ENCODE peak calls at places on chromosomes 11 and 22, in four cellular contexts. N, U, M and D are unnamed samples.

GRCh38 chr11:3003396-3004231 is 11.5 kb upstream of the NAP1L4 start:
- DNase-seq in N (no peak), U (no peak), M (no peak), D (no peak)

GRCh38 chr11:13776134-13776815 is 107.8 kb downstream of the FAR1 start:
- DNase-seq in N (no peak), U (no peak), M (no peak), D (peak)

GRCh38 chr11:35038211-35038930 is 100.6 kb upstream of the CD44 start:
- DNase-seq in N (no peak), U (peak), M (no peak), D (no peak)

GRCh38 chr11:6414874-6415328 is 4.0 kb downstream of the APBB1 start:
- DNase-seq in N (no peak), U (no peak), M (no peak), D (no peak)

GRCh38 chr11:33257897-33258630 is 883 bp downstream of the HIPK3 start:
- DNase-seq in N (peak), U (peak), M (peak), D (peak)

GRCh38 chr22:20787746-20788626 is 14.1 kb downstream of the SERPIND1 start:
- DNase-seq in N (no peak), U (no peak), M (no peak), D (no peak)

GRCh38 chr11:117930668-117931330 is 1.6 kb upstream of the TMPRSS13 start:
- DNase-seq in N (no peak), U (no peak), M (no peak), D (no peak)

GRCh38 chr22:49767355-49768062 is 60.2 kb downstream of the BRD1 start:
- DNase-seq in N (peak), U (peak), M (peak), D (peak)

GRCh38 chr22:40714514-40714966 is 35.3 kb downstream of the MCHR1 start:
- DNase-seq in N (peak), U (no peak), M (peak), D (peak)

GRCh38 chr11:12792018-12792417 is 117.8 kb downstream of the TEAD1 start:
- DNase-seq in N (no peak), U (peak), M (no peak), D (no peak)

GRCh38 chr22:24178021-24178431 is 3.3 kb upstream of the SUSD2 start:
- DNase-seq in N (no peak), U (no peak), M (no peak), D (no peak)

GRCh38 chr11:2366271-2366670 is 10.8 kb upstream of the CD81 start:
- DNase-seq in N (no peak), U (no peak), M (no peak), D (no peak)

GRCh38 chr11:11215944-11216343 is 137.1 kb downstream of the CSNK2A3 start:
- DNase-seq in N (no peak), U (no peak), M (peak), D (no peak)

GRCh38 chr11:16936643-16937042 is 77.6 kb downstream of the PLEKHA7 start:
- DNase-seq in N (no peak), U (no peak), M (no peak), D (no peak)

GRCh38 chr11:108584973-108585372 is 8.6 kb downstream of the EXPH5 start:
- DNase-seq in N (no peak), U (no peak), M (no peak), D (no peak)

GRCh38 chr22:42208362-42208761 is 62.1 kb downstream of the TCF20 start:
- DNase-seq in N (no peak), U (no peak), M (no peak), D (no peak)

GRCh38 chr11:380095-380480 is 10.8 kb downstream of the B4GALNT4 start:
- DNase-seq in N (no peak), U (no peak), M (no peak), D (no peak)

GRCh38 chr11:119085523-119085878 is 820 bp downstream of the HMBS start:
- DNase-seq in N (no peak), U (peak), M (no peak), D (no peak)

GRCh38 chr22:40529817-40530216 is 106.7 kb downstream of the MRTFA start:
- DNase-seq in N (no peak), U (no peak), M (no peak), D (no peak)

GRCh38 chr11:66745356-66746235 is 16.6 kb upstream of the SPTBN2 start:
- DNase-seq in N (peak), U (peak), M (no peak), D (peak)

GRCh38 chr11:122128146-122128545 is 12.1 kb upstream of the BLID start:
- DNase-seq in N (no peak), U (no peak), M (no peak), D (no peak)

GRCh38 chr11:65330544-65330943 is 3.1 kb upstream of the DPF2 start:
- DNase-seq in N (no peak), U (no peak), M (no peak), D (no peak)

GRCh38 chr11:64746486-64746885 is 2.5 kb upstream of the RASGRP2 start:
- DNase-seq in N (no peak), U (no peak), M (no peak), D (no peak)

GRCh38 chr11:57140568-57140967 is 41.2 kb upstream of the LRRC55 start:
- DNase-seq in N (no peak), U (no peak), M (no peak), D (no peak)

GRCh38 chr11:68741536-68741935 is 9.8 kb downstream of the TESMIN start:
- DNase-seq in N (no peak), U (no peak), M (no peak), D (no peak)

GRCh38 chr11:39113606-39114005 is 2345.8 kb downstream of the LRRC4C start:
- DNase-seq in N (no peak), U (no peak), M (no peak), D (no peak)

GRCh38 chr11:130945945-130946344 is 29.7 kb upstream of the SNX19 start:
- DNase-seq in N (no peak), U (no peak), M (no peak), D (no peak)

GRCh38 chr11:2262301-2263011 is 7.9 kb downstream of the ASCL2 start:
- DNase-seq in N (no peak), U (no peak), M (no peak), D (no peak)

GRCh38 chr11:86395061-86395551 is 20.4 kb downstream of the CCDC81 start:
- DNase-seq in N (peak), U (peak), M (no peak), D (no peak)

GRCh38 chr11:116990061-116990473 is 108.2 kb downstream of the SIK3 start:
- DNase-seq in N (no peak), U (peak), M (peak), D (no peak)

GRCh38 chr22:37566903-37567798 is 6.9 kb downstream of the CDC42EP1 start:
- DNase-seq in N (peak), U (peak), M (peak), D (peak)

GRCh38 chr11:46808804-46809431 is 37.2 kb downstream of the CKAP5 start:
- DNase-seq in N (no peak), U (peak), M (peak), D (peak)

GRCh38 chr22:43521716-43522115 is 109.9 kb downstream of the MPPED1 start:
- DNase-seq in N (no peak), U (no peak), M (no peak), D (peak)
- TF ChIP-seq NR3C1 in N (no peak), U (no peak), M (no peak), D (no peak)

GRCh38 chr11:77778549-77778948 is 42.0 kb downstream of the RSF1 start:
- DNase-seq in N (no peak), U (no peak), M (no peak), D (no peak)

GRCh38 chr11:77776455-77776854 is 44.1 kb downstream of the RSF1 start:
- DNase-seq in N (no peak), U (no peak), M (peak), D (no peak)

GRCh38 chr11:77783023-77783422 is 37.5 kb downstream of the RSF1 start:
- DNase-seq in N (no peak), U (no peak), M (no peak), D (no peak)

GRCh38 chr11:77778118-77778517 is 42.4 kb downstream of the RSF1 start:
- DNase-seq in N (no peak), U (no peak), M (no peak), D (no peak)

GRCh38 chr11:77779935-77780334 is 40.6 kb downstream of the RSF1 start:
- DNase-seq in N (no peak), U (no peak), M (peak), D (peak)
- TF ChIP-seq NR3C1 in N (no peak), U (no peak), M (no peak), D (no peak)

GRCh38 chr11:61279934-61280656 is 15.0 kb downstream of the VWCE start:
- DNase-seq in N (no peak), U (no peak), M (no peak), D (no peak)
- TF ChIP-seq NR3C1 in N (no peak), U (no peak), M (no peak), D (no peak)

GRCh38 chr22:27801197-27801615 is 350 bp downstream of the MN1 start:
- DNase-seq in N (peak), U (no peak), M (no peak), D (peak)

GRCh38 chr22:27804016-27804415 is 2.5 kb upstream of the MN1 start:
- DNase-seq in N (no peak), U (no peak), M (no peak), D (no peak)

GRCh38 chr22:27800250-27801131 is 1.1 kb downstream of the MN1 start:
- DNase-seq in N (peak), U (no peak), M (no peak), D (no peak)

GRCh38 chr22:27801616-27802388 is at the start of gene MN1:
- DNase-seq in N (peak), U (no peak), M (no peak), D (peak)

DNA sequence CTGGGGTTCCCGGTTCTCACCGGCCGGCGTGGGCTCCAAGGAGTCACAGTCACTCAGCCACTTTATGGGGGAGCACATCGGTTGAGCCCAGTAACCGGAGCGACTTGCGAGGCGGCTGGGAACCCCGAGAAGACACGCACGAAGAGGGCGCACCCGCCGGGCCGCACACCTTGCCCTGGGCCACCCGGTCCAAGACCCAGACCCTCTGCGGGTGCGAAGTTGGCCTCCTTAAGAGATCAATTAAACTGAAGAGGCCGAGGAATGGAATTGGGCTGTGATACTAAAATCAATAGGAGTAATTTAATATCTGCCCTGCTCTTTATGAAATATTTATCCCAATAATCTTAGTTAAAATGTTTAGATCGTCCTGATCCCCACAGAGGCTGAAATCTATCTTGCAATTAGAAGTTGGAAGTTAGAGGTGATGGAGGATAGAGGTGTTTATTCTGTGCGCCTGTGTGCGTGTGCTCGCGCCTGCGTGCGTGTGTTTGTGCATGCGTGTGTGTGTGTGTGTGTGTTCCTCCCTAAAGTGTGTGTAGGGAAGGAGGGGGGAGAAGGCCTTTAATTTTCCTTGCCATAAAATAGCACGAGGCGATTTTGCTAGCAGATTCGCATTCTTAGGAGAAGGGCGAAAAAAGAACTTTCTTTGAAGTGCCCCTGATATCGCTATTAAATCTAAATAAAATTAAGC is 978 bp upstream of the MN1 start:
- DNase-seq in N (no peak), U (no peak), M (no peak), D (no peak)
- TF ChIP-seq NR3C1 in N (no peak), U (no peak), M (no peak), D (no peak)

GRCh38 chr11:9264381-9265210 is 554 bp downstream of the DENND5A start:
- DNase-seq in N (peak), U (peak), M (no peak), D (peak)
- TF ChIP-seq NR3C1 in N (no peak), U (no peak), M (no peak), D (no peak)

DNA sequence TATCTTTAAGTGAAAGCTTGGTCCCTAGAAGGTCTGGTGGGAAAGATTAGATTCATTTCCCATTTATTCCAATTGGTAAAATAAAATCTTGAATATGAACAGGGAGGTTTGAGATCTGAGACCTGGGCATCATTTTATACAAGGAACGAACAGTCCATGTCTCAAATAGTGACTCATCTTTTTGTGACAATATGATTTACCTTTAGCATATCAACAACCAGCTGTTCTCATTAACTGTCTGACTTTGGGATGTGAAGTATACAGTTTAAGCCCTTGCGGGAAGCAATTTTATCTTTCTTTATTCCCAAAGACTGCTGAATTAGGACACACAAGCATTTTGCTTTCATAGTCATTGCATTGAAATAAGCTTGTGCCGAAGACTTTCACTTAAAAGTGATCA is 691.6 kb downstream of the ETS1 start:
- DNase-seq in N (no peak), U (no peak), M (no peak), D (no peak)
- TF ChIP-seq NR3C1 in N (no peak), U (no peak), M (no peak), D (no peak)